ENCODE peak calls at places on chromosome 19, in four cellular contexts. S is psoas muscle, J is heart right ventricle, R is lower lobe of right lung. G is an unnamed sample.

GRCh38 chr19:50925734-50926133 is 14.5 kb upstream of the KLK4 start:
- DNase-seq in R (no peak), S (no peak), J (no peak), G (no peak)

GRCh38 chr19:33388231-33388816 is 14.8 kb downstream of the CEBPG start:
- DNase-seq in J (no peak), S (peak; percentile 83), R (no peak), G (no peak)

GRCh38 chr19:11387154-11388034 is 3.3 kb upstream of the EPOR start:
- DNase-seq in J (no peak), R (no peak), S (no peak), G (no peak)

GRCh38 chr19:2653717-2654584 is 48.5 kb downstream of the GNG7 start:
- DNase-seq in J (no peak), R (no peak), S (no peak), G (no peak)

GRCh38 chr19:46180701-46181385 is 32.8 kb downstream of the IGFL2 start:
- DNase-seq in S (no peak), R (no peak), J (no peak), G (peak; percentile 27)

GRCh38 chr19:49366110-49366509 is 2.4 kb downstream of the DKKL1 start:
- DNase-seq in S (no peak), R (no peak), J (no peak), G (no peak)

GRCh38 chr19:19107663-19108062 is 30.6 kb downstream of the TMEM161A start:
- DNase-seq in S (no peak), J (no peak), R (no peak), G (no peak)

GRCh38 chr19:42529248-42529764 is 1.0 kb upstream of the CEACAM1 start:
- DNase-seq in J (peak; percentile 46), R (peak; percentile 65), S (peak; percentile 62), G (no peak)

GRCh38 chr19:54351474-54351873 is 12.5 kb upstream of the LILRA4 start:
- DNase-seq in S (no peak), R (no peak), J (no peak), G (no peak)

GRCh38 chr19:5290336-5291262 is 50.0 kb downstream of the PTPRS start:
- DNase-seq in S (no peak), R (no peak), J (no peak), G (no peak)
- H3K4me1 ChIP-seq in S (peaks cover 14% of the 10 kb centered on the region), R (peaks cover 34% of the 10 kb centered on the region), J (peaks cover 20% of the 10 kb centered on the region), G (peaks cover 76% of the 10 kb centered on the region)

DNA sequence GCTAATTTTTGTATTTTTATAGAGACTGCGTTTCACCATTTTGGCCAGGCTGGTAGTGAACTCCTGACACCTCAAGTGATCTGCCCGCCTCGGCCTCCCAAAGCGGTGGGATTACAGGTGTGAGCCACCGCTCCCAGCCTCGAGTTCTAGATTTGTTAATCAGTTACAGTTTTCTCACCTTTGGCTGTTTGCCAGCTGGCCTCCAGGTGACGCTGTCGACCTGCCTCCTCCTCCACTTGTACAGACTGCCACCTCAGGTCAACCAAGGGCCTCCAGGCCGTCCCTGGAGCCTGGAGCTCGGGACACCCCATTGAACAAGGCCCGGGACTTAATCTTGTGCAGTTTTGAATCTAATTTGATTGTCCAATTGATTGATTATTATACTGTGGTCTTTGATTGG is 45.5 kb downstream of the IER2 start:
- DNase-seq in R (peak; percentile 57), J (no peak), S (no peak), G (no peak)
- TF ChIP-seq CTCF in R (peak; percentile 27), J (no peak), S (no peak), G (no peak)

DNA sequence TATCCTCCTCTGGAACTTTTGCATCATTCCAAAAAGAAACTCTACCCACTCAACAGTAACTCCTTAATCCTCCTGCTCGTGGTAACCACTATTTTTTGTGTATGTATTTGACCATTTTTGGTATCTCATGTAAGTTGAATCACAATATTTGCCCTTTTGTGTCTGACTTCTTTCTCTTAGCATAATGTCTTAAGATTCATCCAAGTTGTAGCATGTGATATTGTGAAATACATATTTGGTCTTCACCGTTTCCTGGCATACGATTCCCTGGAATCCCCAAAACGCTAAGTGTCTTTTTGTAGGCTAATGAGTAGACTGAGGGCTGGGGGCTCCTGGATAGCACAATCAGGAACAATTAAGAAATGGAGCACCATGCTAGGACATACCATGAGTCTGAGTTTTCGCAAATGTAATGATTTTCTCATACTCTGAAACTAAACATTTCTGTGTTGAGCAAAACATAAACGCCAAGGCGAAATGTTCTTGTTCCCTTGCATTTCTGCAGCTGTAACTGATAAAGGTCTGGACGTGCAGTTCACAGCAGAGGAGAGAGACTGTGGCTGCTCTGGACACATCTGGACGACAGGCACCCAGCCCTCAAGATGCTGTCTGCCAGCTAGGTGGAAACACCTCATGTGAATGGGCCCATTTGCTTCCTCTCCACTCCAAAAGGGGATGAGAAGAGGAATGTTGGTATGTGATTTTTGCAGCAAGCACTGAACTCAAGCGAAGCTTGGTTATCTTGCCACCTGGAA is 38.4 kb downstream of the BRD4 start:
- DNase-seq in R (no peak), S (no peak), J (no peak), G (no peak)
- H3K27ac ChIP-seq in R (no peak overlapping the region), S (peak overlapping the region; percentile 76), J (peak overlapping the region; percentile 30), G (peak overlapping the region; percentile 5)

DNA sequence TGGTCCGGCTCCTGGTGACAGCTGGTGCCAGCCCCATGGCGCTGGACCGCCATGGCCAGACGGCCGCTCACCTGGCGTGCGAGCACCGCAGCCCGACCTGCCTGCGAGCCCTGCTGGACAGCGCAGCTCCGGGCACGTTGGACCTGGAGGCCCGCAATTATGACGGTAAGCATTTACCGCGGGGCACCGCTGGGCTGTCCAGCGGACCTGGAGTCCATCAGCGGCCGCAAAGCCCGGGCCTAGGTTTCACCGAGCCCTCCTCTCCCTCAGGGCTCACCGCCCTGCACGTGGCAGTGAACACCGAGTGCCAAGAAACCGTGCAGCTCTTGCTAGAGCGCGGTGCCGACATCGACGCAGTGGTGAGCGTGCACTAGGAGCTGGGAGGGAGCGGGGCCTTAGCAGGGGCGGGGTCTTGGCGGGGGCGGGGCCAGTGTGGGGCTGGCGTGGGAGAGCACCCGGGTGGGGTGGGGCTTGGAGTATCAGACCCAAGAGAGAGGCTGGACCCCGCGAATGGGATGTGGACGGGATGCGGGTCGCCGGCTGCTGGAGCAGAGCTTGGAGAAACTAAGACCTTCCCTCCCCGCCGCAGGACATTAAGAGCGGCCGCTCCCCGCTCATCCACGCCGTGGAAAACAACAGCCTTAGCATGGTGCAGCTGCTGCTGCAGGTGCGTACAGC is 8.7 kb downstream of the BCL3 start:
- DNase-seq in S (peak; percentile 84), R (no peak), J (peak; percentile 79), G (no peak)
- H3K4me1 ChIP-seq in S (peaks cover 45% of the 10 kb centered on the region), R (peaks cover 57% of the 10 kb centered on the region), J (peaks cover 51% of the 10 kb centered on the region), G (peaks cover 71% of the 10 kb centered on the region)

DNA sequence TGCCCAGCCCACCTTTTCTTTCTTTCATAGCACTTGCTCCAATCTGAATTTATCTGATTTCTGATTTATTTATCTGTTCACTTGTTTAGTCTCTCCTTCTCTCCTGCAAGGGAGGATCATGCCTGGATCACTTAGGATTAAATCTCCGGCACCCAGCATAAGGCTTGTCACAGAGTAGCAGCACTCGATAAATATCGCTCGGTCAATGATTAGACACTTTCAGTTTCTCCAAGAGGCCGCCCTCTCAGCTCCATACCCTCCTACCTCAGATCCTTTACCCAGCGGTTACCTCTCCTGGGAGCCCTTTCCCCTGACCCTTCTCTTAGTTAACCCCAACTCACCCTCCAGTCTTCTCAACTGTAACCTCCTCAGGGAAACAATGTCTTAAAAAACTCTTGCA is 1.4 kb downstream of the CLIP3 start:
- DNase-seq in S (peak; percentile 8), R (no peak), J (no peak), G (no peak)
- TF ChIP-seq CTCF in S (no peak), R (no peak), J (no peak), G (no peak)

GRCh38 chr19:3976495-3977241 is 5.8 kb upstream of the DAPK3 start:
- DNase-seq in J (no peak), R (no peak), S (peak; percentile 92), G (no peak)
- H3K27ac ChIP-seq in J (peak overlapping the region; percentile 33), R (no peak overlapping the region), S (peak overlapping the region; percentile 58), G (no peak overlapping the region)

DNA sequence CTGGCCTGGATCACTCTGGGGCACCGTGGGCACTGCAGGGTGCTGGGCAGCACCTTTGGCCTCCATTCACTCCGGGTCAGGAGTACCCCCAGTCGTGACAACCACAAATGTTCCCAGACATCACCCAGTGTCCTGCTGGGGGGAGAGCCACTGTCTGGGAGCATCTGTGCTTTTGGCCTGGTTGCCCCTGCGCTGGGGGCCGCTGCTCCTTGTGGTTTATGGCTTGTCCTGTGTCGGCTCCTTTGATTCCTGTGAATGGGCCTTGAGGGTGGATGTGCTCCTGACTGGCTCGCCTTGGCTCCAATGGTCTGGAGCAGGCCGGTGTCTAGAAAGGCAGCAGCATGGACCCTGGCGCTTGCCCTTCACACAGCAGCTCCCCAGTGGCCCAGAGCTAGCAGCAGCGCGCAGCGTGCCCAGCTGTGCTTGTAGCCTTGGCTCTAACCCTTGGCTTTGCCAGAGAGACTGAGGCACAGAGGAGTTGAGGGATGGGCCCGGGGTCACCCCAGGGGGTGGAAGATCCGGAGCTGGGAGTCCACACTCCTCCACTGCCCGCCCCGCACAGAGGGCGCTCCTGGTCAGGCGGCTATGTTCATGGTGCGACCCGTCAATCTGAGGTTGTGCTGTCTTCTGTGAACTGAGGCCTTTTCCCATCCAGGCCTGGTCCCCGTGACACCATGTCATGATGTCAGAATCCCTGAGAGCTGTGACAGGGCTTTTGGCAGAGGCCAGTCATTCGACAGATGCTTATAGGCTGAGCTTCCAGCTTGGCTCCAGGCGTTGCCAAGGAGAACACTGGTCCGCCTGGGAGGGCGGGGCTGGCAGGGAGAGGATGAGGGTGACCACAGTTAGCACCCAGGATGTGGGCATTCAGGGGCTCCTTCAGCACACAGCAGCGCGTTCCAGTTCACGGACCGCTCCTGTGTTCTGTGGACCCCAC is 4.1 kb downstream of the DAZAP1 start:
- DNase-seq in J (peak; percentile 75), S (peak; percentile 90), R (no peak), G (no peak)
- H3K4me1 ChIP-seq in J (peaks cover 63% of the 10 kb centered on the region), S (peaks cover 71% of the 10 kb centered on the region), R (peaks cover 80% of the 10 kb centered on the region), G (peaks cover 80% of the 10 kb centered on the region)

GRCh38 chr19:13012690-13013608 is 17.7 kb downstream of the NFIX start:
- DNase-seq in S (peak; percentile 93), R (no peak), J (peak; percentile 57), G (no peak)
- TF ChIP-seq CTCF in S (no peak), R (no peak), J (no peak), G (no peak)

G was measured in vagina.